ENCODE peak calls at places on chromosomes 12 and 14, in four cellular contexts. Y, L, F and U are unnamed samples.
A peak's percentile ranks its signal among the peaks of the same experiment; 100 is the strongest.

GRCh38 chr14:67187210-67187609 is 2.0 kb upstream of the GARIN2 start:
- DNase-seq in Y (peak; percentile 38), L (no peak), F (no peak), U (no peak)

GRCh38 chr12:54840293-54840692 is 14.0 kb upstream of the MUCL1 start:
- DNase-seq in L (no peak), F (no peak), Y (no peak), U (no peak)

GRCh38 chr12:98137278-98137677 is 378.1 kb upstream of the TMPO start:
- DNase-seq in Y (no peak), F (no peak), L (no peak), U (no peak)

GRCh38 chr14:92584856-92585255 is 71.3 kb downstream of the RIN3 start:
- DNase-seq in Y (no peak), F (no peak), L (no peak), U (no peak)

GRCh38 chr12:23099104-23099503 is 474.1 kb downstream of the ETNK1 start:
- DNase-seq in F (no peak), Y (no peak), L (no peak), U (no peak)

GRCh38 chr12:49537709-49538601 is 875 bp upstream of the KCNH3 start:
- DNase-seq in Y (no peak), F (no peak), L (peak; percentile 41), U (peak; percentile 74)

GRCh38 chr12:82659343-82660207 is 27.1 kb upstream of the TMTC2 start:
- DNase-seq in L (no peak), F (no peak), Y (no peak), U (no peak)

GRCh38 chr12:2262449-2262848 is 209.7 kb downstream of the CACNA1C start:
- DNase-seq in F (no peak), L (no peak), Y (no peak), U (no peak)

GRCh38 chr12:101877816-101878811 is 734 bp downstream of the DRAM1 start:
- DNase-seq in Y (peak; percentile 7), L (peak; percentile 36), F (no peak), U (peak; percentile 18)

GRCh38 chr12:54397157-54397556 is 12.6 kb upstream of the ZNF385A start:
- DNase-seq in L (no peak), Y (no peak), F (no peak), U (no peak)

GRCh38 chr14:104872469-104873341 is 7.6 kb downstream of the CEP170B start:
- DNase-seq in F (no peak), L (peak; percentile 33), Y (no peak), U (no peak)

GRCh38 chr12:49843411-49843810 is 505 bp upstream of the BCDIN3D start:
- DNase-seq in Y (no peak), F (no peak), L (no peak), U (no peak)

GRCh38 chr12:70364695-70365397 is 1.2 kb upstream of the KCNMB4 start:
- DNase-seq in F (no peak), Y (no peak), L (no peak), U (peak; percentile 8)

GRCh38 chr12:81499809-81500208 is 259.3 kb downstream of the PPFIA2 start:
- DNase-seq in F (no peak), L (no peak), Y (no peak), U (no peak)

GRCh38 chr12:57234571-57235011 is 5.1 kb downstream of the SHMT2 start:
- DNase-seq in Y (no peak), L (no peak), F (no peak), U (peak; percentile 54)

GRCh38 chr12:55937956-55938355 is 7.0 kb downstream of the DGKA start:
- DNase-seq in L (no peak), Y (no peak), F (no peak), U (no peak)

GRCh38 chr12:40552868-40553267 is 139.4 kb upstream of the CNTN1 start:
- DNase-seq in Y (no peak), F (no peak), L (no peak), U (no peak)

GRCh38 chr14:105092124-105092911 is 27.1 kb upstream of the GPR132 start:
- DNase-seq in F (no peak), L (no peak), Y (no peak), U (peak; percentile 72)

GRCh38 chr12:96403870-96404269 is 3.6 kb upstream of the CDK17 start:
- DNase-seq in F (peak; percentile 72), Y (no peak), L (no peak), U (no peak)

GRCh38 chr12:58537278-58537677 is 383.0 kb downstream of the LRIG3 start:
- DNase-seq in Y (peak; percentile 15), L (no peak), F (no peak), U (no peak)

GRCh38 chr14:99568567-99569560 is 35.1 kb downstream of the CCDC85C start:
- DNase-seq in L (peak; percentile 19), F (no peak), Y (no peak), U (no peak)

GRCh38 chr12:3881208-3881980 is 8.2 kb upstream of the PARP11 start:
- DNase-seq in F (no peak), L (no peak), Y (no peak), U (no peak)

GRCh38 chr12:120936197-120936596 is 32.0 kb upstream of the SPPL3 start:
- DNase-seq in F (no peak), L (no peak), Y (no peak), U (no peak)

GRCh38 chr14:53847057-53847456 is 109.6 kb downstream of the BMP4 start:
- DNase-seq in Y (no peak), F (no peak), L (no peak), U (no peak)

GRCh38 chr12:104121001-104121400 is 17.0 kb downstream of the NFYB start:
- DNase-seq in L (no peak), Y (no peak), F (no peak), U (no peak)

GRCh38 chr14:91883770-91884169 is 16.4 kb upstream of the TC2N start:
- DNase-seq in L (no peak), Y (no peak), F (no peak), U (no peak)

GRCh38 chr12:49451468-49452259 is 84.4 kb downstream of the SPATS2 start:
- DNase-seq in F (peak; percentile 62), L (no peak), Y (no peak), U (no peak)

GRCh38 chr14:37047996-37048395 is 124.4 kb downstream of the SLC25A21 start:
- DNase-seq in L (no peak), F (no peak), Y (no peak), U (no peak)

GRCh38 chr14:31934767-31935266 is 142.3 kb upstream of the ARHGAP5 start:
- DNase-seq in F (no peak), L (no peak), Y (peak; percentile 90), U (peak; percentile 33)

GRCh38 chr14:20684662-20685456 is 499 bp downstream of the RNASE4 start:
- DNase-seq in Y (peak; percentile 46), L (no peak), F (no peak), U (no peak)

GRCh38 chr12:46667547-46667946 is 158.2 kb downstream of the SLC38A4 start:
- DNase-seq in L (no peak), Y (no peak), F (no peak), U (no peak)

GRCh38 chr14:105884808-105885281 is 358.5 kb downstream of the TMEM121 start:
- DNase-seq in Y (no peak), L (no peak), F (no peak), U (no peak)

GRCh38 chr14:49212721-49213120 is 373.5 kb downstream of the RPS29 start:
- DNase-seq in F (no peak), Y (no peak), L (no peak), U (no peak)

GRCh38 chr14:74941676-74942097 is 13.7 kb downstream of the PGF start:
- DNase-seq in F (no peak), Y (no peak), L (peak; percentile 46), U (no peak)

GRCh38 chr14:31969371-31969770 is 107.7 kb upstream of the ARHGAP5 start:
- DNase-seq in Y (peak; percentile 71), L (no peak), F (no peak), U (no peak)

GRCh38 chr14:64879635-64880381 is at the start of gene SPTB:
- DNase-seq in F (no peak), L (peak; percentile 91), Y (no peak), U (peak; percentile 80)

GRCh38 chr12:131493068-131493826 is 217.6 kb upstream of the SFSWAP start:
- DNase-seq in L (peak; percentile 28), Y (no peak), F (no peak), U (peak; percentile 43)
- H3K9ac ChIP-seq in L (no peak overlapping the region), Y (no peak overlapping the region), F (no peak overlapping the region), U (no peak overlapping the region)

GRCh38 chr12:123064885-123065619 is 84.6 kb downstream of the ARL6IP4 start:
- DNase-seq in L (no peak), F (no peak), Y (no peak), U (no peak)

GRCh38 chr12:123069436-123070266 is 81.2 kb downstream of the PITPNM2 start:
- DNase-seq in L (no peak), Y (peak; percentile 49), F (no peak), U (peak; percentile 40)

GRCh38 chr12:123070267-123071081 is 80.4 kb downstream of the PITPNM2 start:
- DNase-seq in L (no peak), F (no peak), Y (no peak), U (peak; percentile 31)

GRCh38 chr12:123065666-123066457 is 85.0 kb downstream of the PITPNM2 start:
- DNase-seq in Y (no peak), L (no peak), F (no peak), U (no peak)

GRCh38 chr12:123067654-123068053 is 83.2 kb downstream of the PITPNM2 start:
- DNase-seq in Y (no peak), L (no peak), F (no peak), U (no peak)
- TF ChIP-seq NFIC in Y (no peak), L (no peak), F (no peak), U (no peak)

GRCh38 chr14:77184396-77185092 is 2.9 kb downstream of the TMEM63C start:
- DNase-seq in Y (no peak), F (no peak), L (no peak), U (no peak)

GRCh38 chr14:77183896-77184295 is 2.3 kb downstream of the TMEM63C start:
- DNase-seq in Y (no peak), L (no peak), F (no peak), U (no peak)

GRCh38 chr14:77185093-77185465 is 3.5 kb downstream of the TMEM63C start:
- DNase-seq in F (no peak), Y (no peak), L (no peak), U (no peak)

GRCh38 chr14:77181124-77181602 is 435 bp upstream of the TMEM63C start:
- DNase-seq in Y (no peak), L (no peak), F (no peak), U (no peak)

DNA sequence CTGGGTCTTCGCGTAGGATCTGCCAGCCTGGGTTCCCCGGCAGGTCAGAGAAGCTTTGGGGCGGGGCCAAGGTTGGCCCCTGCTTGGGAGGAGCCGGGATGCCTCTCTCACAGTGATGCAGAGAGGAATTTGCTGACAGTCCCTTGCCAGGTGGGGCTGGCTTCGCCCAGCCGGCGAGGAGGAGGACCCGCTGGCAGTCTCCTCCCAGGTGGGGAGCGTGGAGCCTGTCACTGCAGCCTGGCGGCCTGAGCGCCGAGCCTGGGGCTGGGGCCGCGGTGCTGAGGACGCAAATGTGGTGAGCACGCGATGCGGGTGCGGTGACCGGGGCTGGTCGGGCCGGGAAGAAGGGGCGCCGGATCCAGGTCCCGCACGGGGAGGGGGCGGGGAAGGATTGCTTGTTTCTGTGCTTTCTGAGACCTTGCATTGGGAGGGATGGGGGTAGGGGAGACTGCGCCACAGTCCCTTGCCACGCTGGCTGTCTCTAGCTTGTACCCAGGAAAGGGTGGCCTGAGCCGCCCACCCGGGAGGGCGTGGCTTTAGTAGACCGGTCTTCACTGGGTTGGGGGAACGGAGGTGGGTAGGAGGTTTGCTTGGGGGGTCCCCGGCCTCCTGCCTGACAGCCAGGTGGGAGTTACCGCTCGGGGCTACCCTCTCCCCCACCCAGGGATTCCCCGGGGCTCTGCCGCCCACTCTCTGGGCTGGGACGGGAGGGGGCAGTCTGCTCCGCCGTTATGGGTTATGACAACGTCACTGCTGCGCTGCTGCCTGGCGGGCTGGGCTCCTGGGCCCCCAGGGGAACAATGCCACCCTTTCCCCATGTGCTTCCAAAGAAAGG is at the start of gene TMEM63C:
- DNase-seq in F (peak; percentile 21), Y (peak; percentile 29), L (peak; percentile 30), U (peak; percentile 94)
- TF ChIP-seq EP300 in F (no peak), Y (no peak), L (no peak), U (no peak)

GRCh38 chr12:29148958-29149690 is at the start of gene FAR2:
- DNase-seq in Y (no peak), L (peak; percentile 69), F (no peak), U (peak; percentile 85)
- H3K9ac ChIP-seq in Y (no peak within 1 kb of the TSS), L (peak within 1 kb of the TSS; percentile 65), F (peak within 1 kb of the TSS; percentile 64), U (peak within 1 kb of the TSS; percentile 85)